ENCODE peak calls at places on chromosome 18, in seven cellular contexts. Y, M, A, G, D, U and Q are unnamed samples.

GRCh38 chr18:54247488-54248175 is 21.7 kb upstream of the POLI start:
- DNase-seq in Y (no peak), M (no peak), A (no peak), G (no peak), D (no peak), U (no peak), Q (no peak)

GRCh38 chr18:13564579-13564978 is 161.8 kb downstream of the FAM210A start:
- DNase-seq in Y (no peak), M (no peak), A (no peak), G (no peak), D (no peak), U (no peak), Q (no peak)

GRCh38 chr18:32298289-32298688 is 108.5 kb downstream of the MEP1B start:
- DNase-seq in Y (no peak), M (no peak), A (no peak), G (no peak), D (no peak), U (no peak), Q (no peak)

GRCh38 chr18:70289351-70290330 is 796 bp downstream of the SOCS6 start:
- DNase-seq in Y (no peak), M (peak), A (no peak), G (peak), D (peak), U (peak), Q (no peak)

GRCh38 chr18:10020176-10020575 is 106.4 kb downstream of the VAPA start:
- DNase-seq in Y (no peak), M (peak), A (no peak), G (no peak), D (peak), U (no peak), Q (no peak)

GRCh38 chr18:5370332-5370731 is 74.8 kb upstream of the ZBTB14 start:
- DNase-seq in Y (no peak), M (no peak), A (no peak), G (no peak), D (no peak), U (no peak), Q (no peak)

GRCh38 chr18:28725876-28726275 is 548.9 kb upstream of the CDH2 start:
- DNase-seq in Y (no peak), M (peak), A (no peak), G (no peak), D (peak), U (no peak), Q (no peak)

GRCh38 chr18:50626317-50626716 is 66.4 kb downstream of the MAPK4 start:
- DNase-seq in Y (no peak), M (no peak), A (no peak), G (no peak), D (no peak), U (no peak), Q (no peak)

GRCh38 chr18:46474487-46475366 is 182.3 kb downstream of the LOXHD1 start:
- DNase-seq in Y (no peak), M (no peak), A (no peak), G (no peak), D (no peak), U (no peak), Q (no peak)

GRCh38 chr18:26425148-26425531 is 123.2 kb downstream of the KCTD1 start:
- DNase-seq in Y (no peak), M (no peak), A (no peak), G (no peak), D (peak), U (no peak), Q (peak)

GRCh38 chr18:79598885-79599175 is 80.8 kb upstream of the CTDP1 start:
- DNase-seq in Y (no peak), M (no peak), A (no peak), G (no peak), D (no peak), U (no peak), Q (no peak)

GRCh38 chr18:6589979-6590725 is 139.4 kb upstream of the ARHGAP28 start:
- DNase-seq in Y (no peak), M (no peak), A (no peak), G (no peak), D (no peak), U (no peak), Q (no peak)

GRCh38 chr18:33051397-33051796 is 278.6 kb upstream of the KLHL14 start:
- DNase-seq in Y (no peak), M (peak), A (no peak), G (peak), D (no peak), U (no peak), Q (no peak)

GRCh38 chr18:9507565-9508088 is 32.3 kb downstream of the RALBP1 start:
- DNase-seq in Y (no peak), M (no peak), A (no peak), G (no peak), D (no peak), U (no peak), Q (no peak)

GRCh38 chr18:8963876-8964275 is 138.6 kb upstream of the NDUFV2 start:
- DNase-seq in Y (no peak), M (no peak), A (no peak), G (no peak), D (no peak), U (no peak), Q (no peak)

GRCh38 chr18:48408727-48409590 is at the start of gene ZBTB7C:
- DNase-seq in Y (peak), M (no peak), A (peak), G (peak), D (peak), U (peak), Q (no peak)

GRCh38 chr18:9775172-9775571 is 67.1 kb downstream of the RAB31 start:
- DNase-seq in Y (no peak), M (no peak), A (no peak), G (no peak), D (peak), U (no peak), Q (no peak)

GRCh38 chr18:53649621-53650020 is 574.8 kb downstream of the MBD2 start:
- DNase-seq in Y (no peak), M (no peak), A (no peak), G (no peak), D (no peak), U (no peak), Q (no peak)

GRCh38 chr18:3184275-3184963 is 35.3 kb downstream of the MYOM1 start:
- DNase-seq in Y (no peak), M (no peak), A (no peak), G (no peak), D (no peak), U (no peak), Q (no peak)

GRCh38 chr18:70490008-70490933 is 201.4 kb downstream of the SOCS6 start:
- DNase-seq in Y (peak), M (peak), A (no peak), G (peak), D (peak), U (no peak), Q (peak)

GRCh38 chr18:12990662-12990976 is 543 bp upstream of the CEP192 start:
- DNase-seq in Y (no peak), M (no peak), A (peak), G (no peak), D (no peak), U (no peak), Q (no peak)

GRCh38 chr18:79585395-79586370 is 93.9 kb upstream of the CTDP1 start:
- DNase-seq in Y (no peak), M (no peak), A (no peak), G (no peak), D (no peak), U (no peak), Q (no peak)

GRCh38 chr18:74225193-74225840 is 66.4 kb downstream of the CYB5A start:
- DNase-seq in Y (no peak), M (no peak), A (no peak), G (peak), D (no peak), U (no peak), Q (no peak)

GRCh38 chr18:8536226-8536625 is 73.0 kb upstream of the RAB12 start:
- DNase-seq in Y (no peak), M (no peak), A (peak), G (no peak), D (peak), U (no peak), Q (no peak)

GRCh38 chr18:2508678-2509077 is 62.6 kb downstream of the METTL4 start:
- DNase-seq in Y (no peak), M (no peak), A (no peak), G (no peak), D (no peak), U (no peak), Q (no peak)

GRCh38 chr18:58186258-58186948 is 142.4 kb downstream of the NEDD4L start:
- DNase-seq in Y (no peak), M (peak), A (peak), G (peak), D (peak), U (no peak), Q (peak)

GRCh38 chr18:6917082-6917481 is 187.6 kb downstream of the ARHGAP28 start:
- DNase-seq in Y (no peak), M (peak), A (no peak), G (no peak), D (peak), U (no peak), Q (peak)

GRCh38 chr18:57048859-57049258 is 98.0 kb upstream of the BOD1L2 start:
- DNase-seq in Y (no peak), M (no peak), A (no peak), G (no peak), D (no peak), U (no peak), Q (no peak)

GRCh38 chr18:35127201-35127600 is 86.0 kb downstream of the MAPRE2 start:
- DNase-seq in Y (no peak), M (no peak), A (no peak), G (no peak), D (peak), U (no peak), Q (no peak)

GRCh38 chr18:79512461-79513380 is 117.0 kb downstream of the NFATC1 start:
- DNase-seq in Y (no peak), M (no peak), A (no peak), G (peak), D (no peak), U (no peak), Q (no peak)

GRCh38 chr18:57803119-57803969 is at the start of gene ATP8B1:
- DNase-seq in Y (peak), M (peak), A (no peak), G (peak), D (peak), U (peak), Q (peak)

GRCh38 chr18:9081940-9082339 is 20.6 kb upstream of the NDUFV2 start:
- DNase-seq in Y (no peak), M (no peak), A (no peak), G (no peak), D (no peak), U (no peak), Q (no peak)

GRCh38 chr18:79367989-79368388 is 27.7 kb upstream of the NFATC1 start:
- DNase-seq in Y (no peak), M (no peak), A (no peak), G (no peak), D (no peak), U (no peak), Q (no peak)

GRCh38 chr18:10233082-10233875 is 221.2 kb upstream of the APCDD1 start:
- DNase-seq in Y (no peak), M (no peak), A (no peak), G (no peak), D (no peak), U (no peak), Q (no peak)

GRCh38 chr18:31720867-31721266 is 36.5 kb upstream of the B4GALT6 start:
- DNase-seq in Y (no peak), M (no peak), A (no peak), G (no peak), D (no peak), U (no peak), Q (no peak)

GRCh38 chr18:70423988-70424387 is 135.1 kb downstream of the SOCS6 start:
- DNase-seq in Y (no peak), M (peak), A (no peak), G (peak), D (no peak), U (no peak), Q (no peak)